ENCODE peak calls at places on chromosomes 2 and 18, in eight cellular contexts. One of them, this sample, is unnamed.

GRCh38 chr2:199975297-199975895 is 20.0 kb downstream of the MAIP1 start:
- DNase-seq in nephron progenitor cell: no peak
- DNase-seq in uterus: no peak
- DNase-seq in AG09309: peak; percentile 69
- DNase-seq in B cell: no peak
- DNase-seq in upper lobe of right lung: no peak
- DNase-seq in glutamatergic neuron: no peak
- DNase-seq in fibroblast of pulmonary artery: peak; percentile 43
- DNase-seq in this sample: no peak

GRCh38 chr2:155372969-155373368 is 674.5 kb downstream of the KCNJ3 start:
- DNase-seq in glutamatergic neuron: no peak
- DNase-seq in upper lobe of right lung: no peak
- DNase-seq in fibroblast of pulmonary artery: peak; percentile 42
- DNase-seq in uterus: no peak
- DNase-seq in B cell: no peak
- DNase-seq in AG09309: no peak
- DNase-seq in nephron progenitor cell: no peak
- DNase-seq in this sample: no peak

GRCh38 chr2:69333352-69333751 is 53.7 kb downstream of the GFPT1 start:
- DNase-seq in fibroblast of pulmonary artery: no peak
- DNase-seq in glutamatergic neuron: no peak
- DNase-seq in uterus: no peak
- DNase-seq in nephron progenitor cell: no peak
- DNase-seq in B cell: no peak
- DNase-seq in AG09309: no peak
- DNase-seq in upper lobe of right lung: no peak
- DNase-seq in this sample: no peak

GRCh38 chr2:217861334-217861877 is 141.4 kb downstream of the TNS1 start:
- DNase-seq in upper lobe of right lung: no peak
- DNase-seq in AG09309: no peak
- DNase-seq in uterus: no peak
- DNase-seq in nephron progenitor cell: no peak
- DNase-seq in B cell: no peak
- DNase-seq in glutamatergic neuron: no peak
- DNase-seq in fibroblast of pulmonary artery: no peak
- DNase-seq in this sample: no peak

GRCh38 chr2:172299741-172300140 is 127.6 kb upstream of the ITGA6 start:
- DNase-seq in nephron progenitor cell: no peak
- DNase-seq in glutamatergic neuron: no peak
- DNase-seq in AG09309: peak; percentile 62
- DNase-seq in B cell: no peak
- DNase-seq in fibroblast of pulmonary artery: peak; percentile 56
- DNase-seq in upper lobe of right lung: no peak
- DNase-seq in uterus: no peak
- DNase-seq in this sample: no peak

GRCh38 chr2:201093573-201093972 is 21.8 kb downstream of the NDUFB3 start:
- DNase-seq in B cell: no peak
- DNase-seq in upper lobe of right lung: no peak
- DNase-seq in nephron progenitor cell: no peak
- DNase-seq in AG09309: no peak
- DNase-seq in fibroblast of pulmonary artery: peak; percentile 63
- DNase-seq in uterus: no peak
- DNase-seq in glutamatergic neuron: no peak
- DNase-seq in this sample: no peak

GRCh38 chr2:177313162-177313781 is 48.7 kb upstream of the NFE2L2 start:
- DNase-seq in uterus: no peak
- DNase-seq in fibroblast of pulmonary artery: no peak
- DNase-seq in AG09309: no peak
- DNase-seq in upper lobe of right lung: no peak
- DNase-seq in nephron progenitor cell: no peak
- DNase-seq in glutamatergic neuron: no peak
- DNase-seq in B cell: no peak
- DNase-seq in this sample: no peak

GRCh38 chr2:86822668-86823067 is 32.0 kb upstream of the CD8A start:
- DNase-seq in uterus: no peak
- DNase-seq in fibroblast of pulmonary artery: no peak
- DNase-seq in upper lobe of right lung: no peak
- DNase-seq in glutamatergic neuron: no peak
- DNase-seq in B cell: no peak
- DNase-seq in AG09309: no peak
- DNase-seq in nephron progenitor cell: no peak
- DNase-seq in this sample: no peak

GRCh38 chr2:113858764-113859163 is 31.1 kb upstream of the ACTR3 start:
- DNase-seq in fibroblast of pulmonary artery: peak; percentile 79
- DNase-seq in nephron progenitor cell: no peak
- DNase-seq in glutamatergic neuron: no peak
- DNase-seq in uterus: no peak
- DNase-seq in upper lobe of right lung: no peak
- DNase-seq in AG09309: peak; percentile 90
- DNase-seq in B cell: no peak
- DNase-seq in this sample: peak; percentile 16

GRCh38 chr2:54678719-54679118 is 44.7 kb upstream of the EML6 start:
- DNase-seq in upper lobe of right lung: no peak
- DNase-seq in nephron progenitor cell: no peak
- DNase-seq in glutamatergic neuron: no peak
- DNase-seq in B cell: no peak
- DNase-seq in uterus: no peak
- DNase-seq in fibroblast of pulmonary artery: no peak
- DNase-seq in AG09309: no peak
- DNase-seq in this sample: no peak

GRCh38 chr2:234823877-234824376 is 127.9 kb upstream of the SH3BP4 start:
- DNase-seq in uterus: peak; percentile 43
- DNase-seq in fibroblast of pulmonary artery: peak; percentile 98
- DNase-seq in nephron progenitor cell: no peak
- DNase-seq in B cell: no peak
- DNase-seq in upper lobe of right lung: no peak
- DNase-seq in glutamatergic neuron: no peak
- DNase-seq in AG09309: peak; percentile 97
- DNase-seq in this sample: peak; percentile 92

DNA sequence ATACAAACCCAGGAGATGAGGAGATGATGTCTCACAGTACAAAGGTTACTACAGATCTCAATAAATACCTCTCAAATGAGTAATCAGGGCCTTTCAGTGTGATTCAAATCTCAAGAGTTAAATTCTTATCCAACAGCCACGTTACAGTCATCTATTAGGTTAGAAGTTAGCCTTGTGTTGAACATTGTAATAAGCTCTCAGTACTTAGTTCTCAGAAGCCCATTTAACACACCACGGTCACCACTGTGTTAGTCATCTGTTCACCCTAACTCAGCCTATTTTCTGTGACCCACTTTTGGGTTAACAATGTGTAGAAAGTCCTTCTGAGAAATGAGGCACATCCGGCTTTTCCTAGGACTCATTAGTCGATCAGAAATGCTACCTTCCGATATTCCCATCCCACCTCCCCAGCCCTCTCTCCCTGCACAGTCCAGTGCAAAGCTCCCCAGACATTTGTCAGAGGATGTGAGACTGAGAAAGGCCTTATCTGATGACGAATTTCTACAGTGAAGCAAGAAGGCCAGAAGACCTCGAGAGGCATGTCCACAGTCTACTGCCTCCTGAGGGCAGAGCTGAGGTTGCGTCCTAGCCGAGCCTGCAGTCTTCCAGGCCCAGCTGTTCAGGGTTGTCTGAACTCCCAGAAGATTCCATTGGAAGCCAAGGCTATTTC is 92.5 kb downstream of the ACTR2 start:
- DNase-seq in uterus: no peak
- DNase-seq in nephron progenitor cell: no peak
- DNase-seq in fibroblast of pulmonary artery: peak; percentile 87
- DNase-seq in B cell: no peak
- DNase-seq in upper lobe of right lung: no peak
- DNase-seq in AG09309: peak; percentile 83
- DNase-seq in glutamatergic neuron: no peak
- DNase-seq in this sample: peak; percentile 96
- TF ChIP-seq CTCF in uterus: no peak
- TF ChIP-seq CTCF in nephron progenitor cell: no peak
- TF ChIP-seq CTCF in fibroblast of pulmonary artery: peak; percentile 67
- TF ChIP-seq CTCF in B cell: no peak
- TF ChIP-seq CTCF in upper lobe of right lung: peak; percentile 20
- TF ChIP-seq CTCF in AG09309: peak; percentile 70
- TF ChIP-seq CTCF in glutamatergic neuron: no peak
- TF ChIP-seq CTCF in this sample: peak; percentile 65

GRCh38 chr18:24544949-24545348 is 84.5 kb downstream of the HRH4 start:
- DNase-seq in glutamatergic neuron: no peak
- DNase-seq in fibroblast of pulmonary artery: no peak
- DNase-seq in upper lobe of right lung: no peak
- DNase-seq in nephron progenitor cell: no peak
- DNase-seq in uterus: no peak
- DNase-seq in AG09309: no peak
- DNase-seq in B cell: no peak
- DNase-seq in this sample: no peak

GRCh38 chr18:24543408-24544140 is 83.1 kb downstream of the HRH4 start:
- DNase-seq in uterus: no peak
- DNase-seq in B cell: no peak
- DNase-seq in glutamatergic neuron: no peak
- DNase-seq in fibroblast of pulmonary artery: no peak
- DNase-seq in nephron progenitor cell: no peak
- DNase-seq in AG09309: no peak
- DNase-seq in upper lobe of right lung: no peak
- DNase-seq in this sample: no peak

GRCh38 chr18:24546304-24546703 is 85.9 kb downstream of the HRH4 start:
- DNase-seq in uterus: no peak
- DNase-seq in AG09309: no peak
- DNase-seq in upper lobe of right lung: no peak
- DNase-seq in fibroblast of pulmonary artery: peak; percentile 25
- DNase-seq in glutamatergic neuron: no peak
- DNase-seq in nephron progenitor cell: no peak
- DNase-seq in B cell: no peak
- DNase-seq in this sample: no peak

GRCh38 chr18:24540896-24541295 is 80.5 kb downstream of the HRH4 start:
- DNase-seq in upper lobe of right lung: no peak
- DNase-seq in B cell: no peak
- DNase-seq in uterus: no peak
- DNase-seq in AG09309: no peak
- DNase-seq in fibroblast of pulmonary artery: no peak
- DNase-seq in nephron progenitor cell: no peak
- DNase-seq in glutamatergic neuron: no peak
- DNase-seq in this sample: no peak

DNA sequence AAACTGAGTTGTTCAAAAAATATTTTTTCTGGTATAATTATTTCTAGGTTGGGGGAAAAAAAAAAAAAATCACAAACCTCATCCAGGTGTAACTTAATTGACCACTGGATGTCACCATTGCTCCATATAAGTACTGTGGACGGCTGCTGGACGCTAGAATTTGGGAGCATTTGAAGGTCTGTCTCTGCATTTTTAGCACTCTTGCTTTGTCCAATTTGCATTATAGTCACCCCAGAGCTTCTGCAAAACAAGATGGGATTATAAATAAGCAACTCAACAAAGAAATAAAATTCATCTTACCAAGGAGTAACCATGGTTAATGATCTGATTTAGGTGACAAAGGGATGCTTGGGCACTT is 83.7 kb downstream of the HRH4 start:
- DNase-seq in glutamatergic neuron: no peak
- DNase-seq in uterus: no peak
- DNase-seq in B cell: no peak
- DNase-seq in nephron progenitor cell: peak; percentile 29
- DNase-seq in fibroblast of pulmonary artery: peak; percentile 51
- DNase-seq in upper lobe of right lung: no peak
- DNase-seq in AG09309: no peak
- DNase-seq in this sample: no peak
- TF ChIP-seq CTCF in glutamatergic neuron: peak; percentile 64
- TF ChIP-seq CTCF in uterus: peak; percentile 32
- TF ChIP-seq CTCF in B cell: no peak
- TF ChIP-seq CTCF in nephron progenitor cell: peak; percentile 56
- TF ChIP-seq CTCF in fibroblast of pulmonary artery: peak; percentile 36
- TF ChIP-seq CTCF in upper lobe of right lung: peak; percentile 30
- TF ChIP-seq CTCF in AG09309: peak; percentile 37
- TF ChIP-seq CTCF in this sample: peak; percentile 64

GRCh38 chr2:135817466-135817865 is 19.5 kb downstream of the LCT start:
- DNase-seq in upper lobe of right lung: no peak
- DNase-seq in fibroblast of pulmonary artery: no peak
- DNase-seq in AG09309: no peak
- DNase-seq in B cell: no peak
- DNase-seq in uterus: no peak
- DNase-seq in glutamatergic neuron: no peak
- DNase-seq in nephron progenitor cell: no peak
- DNase-seq in this sample: no peak

GRCh38 chr2:135821190-135821589 is 15.8 kb downstream of the LCT start:
- DNase-seq in fibroblast of pulmonary artery: no peak
- DNase-seq in upper lobe of right lung: no peak
- DNase-seq in AG09309: no peak
- DNase-seq in B cell: no peak
- DNase-seq in glutamatergic neuron: no peak
- DNase-seq in nephron progenitor cell: no peak
- DNase-seq in uterus: no peak
- DNase-seq in this sample: no peak

GRCh38 chr2:135817946-135818345 is 19.0 kb downstream of the LCT start:
- DNase-seq in nephron progenitor cell: no peak
- DNase-seq in uterus: no peak
- DNase-seq in fibroblast of pulmonary artery: no peak
- DNase-seq in glutamatergic neuron: no peak
- DNase-seq in upper lobe of right lung: no peak
- DNase-seq in AG09309: no peak
- DNase-seq in B cell: no peak
- DNase-seq in this sample: no peak

GRCh38 chr2:135820003-135820618 is 16.9 kb downstream of the LCT start:
- DNase-seq in B cell: no peak
- DNase-seq in fibroblast of pulmonary artery: no peak
- DNase-seq in glutamatergic neuron: no peak
- DNase-seq in AG09309: no peak
- DNase-seq in nephron progenitor cell: no peak
- DNase-seq in uterus: no peak
- DNase-seq in upper lobe of right lung: no peak
- DNase-seq in this sample: no peak

DNA sequence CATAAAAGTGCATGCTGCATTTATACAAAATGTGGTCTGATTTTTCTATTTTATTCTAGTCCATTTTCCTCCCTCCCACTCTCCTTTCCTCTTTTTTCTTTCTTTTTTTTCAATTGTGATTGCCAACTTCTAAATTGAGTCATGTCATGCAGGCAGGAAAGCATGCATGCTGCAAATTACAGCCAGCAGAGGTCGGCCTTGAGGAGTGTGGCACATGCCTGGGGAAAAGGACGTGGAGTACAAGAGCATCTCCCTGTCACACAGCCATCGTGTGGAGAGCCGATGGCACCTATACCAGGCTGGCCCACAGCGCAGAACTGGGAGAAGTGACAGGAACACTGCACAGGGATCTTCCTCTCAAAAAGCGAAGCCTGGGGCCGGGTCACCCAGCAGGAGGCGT is 17.8 kb downstream of the LCT start:
- DNase-seq in nephron progenitor cell: no peak
- DNase-seq in upper lobe of right lung: no peak
- DNase-seq in fibroblast of pulmonary artery: peak; percentile 35
- DNase-seq in uterus: no peak
- DNase-seq in B cell: no peak
- DNase-seq in AG09309: no peak
- DNase-seq in glutamatergic neuron: peak; percentile 33
- DNase-seq in this sample: no peak
- TF ChIP-seq CTCF in nephron progenitor cell: peak; percentile 9
- TF ChIP-seq CTCF in upper lobe of right lung: no peak
- TF ChIP-seq CTCF in fibroblast of pulmonary artery: peak; percentile 48
- TF ChIP-seq CTCF in uterus: no peak
- TF ChIP-seq CTCF in B cell: no peak
- TF ChIP-seq CTCF in AG09309: peak; percentile 65
- TF ChIP-seq CTCF in glutamatergic neuron: no peak
- TF ChIP-seq CTCF in this sample: peak; percentile 49

DNA sequence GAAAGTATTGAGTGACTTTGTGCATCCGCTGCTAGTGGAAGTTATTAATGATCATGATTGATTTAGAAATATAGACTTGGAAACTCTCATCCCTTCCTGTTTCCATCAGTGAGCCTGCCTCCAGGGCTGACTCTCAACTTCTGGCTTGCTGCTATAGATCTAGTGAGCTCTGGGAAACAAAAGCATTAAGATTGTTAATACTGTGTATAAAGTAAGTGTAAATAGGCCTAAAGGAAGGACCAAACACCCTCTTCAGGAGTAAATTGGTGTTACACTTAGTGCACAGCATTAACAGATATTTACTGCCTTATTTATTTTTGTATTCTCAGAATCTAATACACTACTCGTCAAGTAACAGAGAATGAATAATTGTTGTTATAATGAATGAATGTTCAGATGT is 285.6 kb downstream of the THSD7B start:
- DNase-seq in upper lobe of right lung: no peak
- DNase-seq in nephron progenitor cell: no peak
- DNase-seq in fibroblast of pulmonary artery: no peak
- DNase-seq in uterus: no peak
- DNase-seq in B cell: no peak
- DNase-seq in AG09309: no peak
- DNase-seq in glutamatergic neuron: no peak
- DNase-seq in this sample: no peak
- TF ChIP-seq CTCF in upper lobe of right lung: peak; percentile 21
- TF ChIP-seq CTCF in nephron progenitor cell: peak; percentile 43
- TF ChIP-seq CTCF in fibroblast of pulmonary artery: no peak
- TF ChIP-seq CTCF in uterus: no peak
- TF ChIP-seq CTCF in B cell: no peak
- TF ChIP-seq CTCF in AG09309: no peak
- TF ChIP-seq CTCF in glutamatergic neuron: peak; percentile 69
- TF ChIP-seq CTCF in this sample: peak; percentile 50

This sample was measured in PC-9.